ENCODE peak calls at places on chromosomes 12 and 14, in five cellular contexts. U is A549, L is K562, O is IMR-90, I is HepG2. M is an unnamed sample.
A peak's percentile ranks its signal among the peaks of the same experiment; 100 is the strongest.

GRCh38 chr12:109383240-109383639 is 35.5 kb downstream of the MYO1H start:
- DNase-seq in U (no peak), L (no peak), O (no peak), I (no peak), M (no peak)

GRCh38 chr12:100372846-100373245 is 16.0 kb downstream of the SLC17A8 start:
- DNase-seq in U (no peak), L (no peak), O (no peak), I (no peak), M (no peak)

GRCh38 chr12:10235761-10236631 is 23.3 kb downstream of the GABARAPL1 start:
- DNase-seq in U (peak; percentile 56), L (peak; percentile 41), O (peak; percentile 44), I (peak; percentile 17), M (no peak)

GRCh38 chr12:9334964-9335363 is 126.8 kb upstream of the PZP start:
- DNase-seq in U (no peak), L (no peak), O (no peak), I (no peak), M (no peak)

GRCh38 chr14:61397607-61398006 is 76.2 kb downstream of the PRKCH start:
- DNase-seq in U (no peak), L (no peak), O (no peak), I (no peak), M (no peak)

GRCh38 chr14:26856832-26857508 is 259.1 kb upstream of the NOVA1 start:
- DNase-seq in U (no peak), L (no peak), O (no peak), I (no peak), M (no peak)

GRCh38 chr12:116717466-116718457 is 20.1 kb downstream of the SPRING1 start:
- DNase-seq in U (no peak), L (no peak), O (peak; percentile 56), I (no peak), M (no peak)

GRCh38 chr12:92467886-92468285 is 234.9 kb upstream of the PLEKHG7 start:
- DNase-seq in U (peak; percentile 13), L (peak; percentile 70), O (peak; percentile 46), I (no peak), M (no peak)

GRCh38 chr14:75430106-75430505 is 2.3 kb downstream of the JDP2 start:
- DNase-seq in U (no peak), L (no peak), O (peak; percentile 59), I (no peak), M (no peak)

GRCh38 chr14:100784523-100785337 is 41.2 kb upstream of the MEG3 start:
- DNase-seq in U (no peak), L (no peak), O (no peak), I (no peak), M (no peak)

GRCh38 chr12:113019045-113019444 is 37.5 kb upstream of the DTX1 start:
- DNase-seq in U (no peak), L (no peak), O (no peak), I (no peak), M (no peak)

GRCh38 chr12:127620956-127621355 is 646.0 kb upstream of the TMEM132C start:
- DNase-seq in U (no peak), L (no peak), O (no peak), I (no peak), M (no peak)

GRCh38 chr12:74382994-74383393 is 154.6 kb upstream of the ATXN7L3B start:
- DNase-seq in U (no peak), L (no peak), O (no peak), I (no peak), M (no peak)

DNA sequence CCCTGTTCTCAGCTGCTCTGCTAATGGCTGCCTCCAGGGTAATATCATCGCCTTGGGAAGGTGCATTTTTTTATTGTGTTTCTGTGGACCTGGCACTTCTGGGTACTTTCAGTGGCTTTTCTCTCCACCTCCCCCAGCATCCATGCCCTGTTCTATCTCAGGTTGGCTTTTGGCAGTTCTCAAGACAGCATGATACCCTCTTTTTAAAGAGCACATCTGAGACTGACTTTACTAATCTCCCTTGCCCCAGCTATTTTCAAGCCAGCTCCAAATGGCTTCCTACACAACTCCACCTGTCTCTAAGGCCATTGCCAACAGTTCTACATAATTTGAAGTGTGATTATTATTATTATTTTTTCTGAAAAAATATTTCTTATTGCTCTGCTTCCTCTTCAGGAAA is 39.1 kb downstream of the CCDC175 start:
- DNase-seq in U (no peak), L (no peak), O (no peak), I (no peak), M (no peak)
- H3K4me2 ChIP-seq in U (no peak overlapping the region), L (no peak overlapping the region), O (no peak overlapping the region), I (no peak overlapping the region), M (no peak overlapping the region)

DNA sequence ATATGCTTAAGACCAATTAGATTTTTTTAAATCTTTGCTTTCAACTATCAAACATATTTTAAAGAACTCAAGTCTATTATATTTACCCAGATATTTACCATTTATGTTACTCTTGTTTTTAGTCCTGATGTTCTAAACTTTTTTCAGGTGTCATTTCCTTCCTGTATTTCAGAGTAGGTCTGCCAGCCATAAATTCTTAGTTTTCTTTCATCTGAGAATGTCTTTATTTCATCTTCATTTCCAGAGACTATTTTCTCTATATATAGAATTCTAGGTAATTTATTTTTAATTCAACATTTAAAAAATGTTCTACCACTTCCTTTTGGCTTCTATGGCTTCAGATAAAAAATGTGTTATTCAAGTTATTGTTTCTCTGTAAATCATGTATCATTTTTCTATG is 218.2 kb upstream of the AMIGO2 start:
- DNase-seq in U (no peak), L (no peak), O (no peak), I (no peak), M (no peak)
- TF ChIP-seq BHLHE40 in U (no peak), L (no peak), O (no peak), I (no peak), M (no peak)

DNA sequence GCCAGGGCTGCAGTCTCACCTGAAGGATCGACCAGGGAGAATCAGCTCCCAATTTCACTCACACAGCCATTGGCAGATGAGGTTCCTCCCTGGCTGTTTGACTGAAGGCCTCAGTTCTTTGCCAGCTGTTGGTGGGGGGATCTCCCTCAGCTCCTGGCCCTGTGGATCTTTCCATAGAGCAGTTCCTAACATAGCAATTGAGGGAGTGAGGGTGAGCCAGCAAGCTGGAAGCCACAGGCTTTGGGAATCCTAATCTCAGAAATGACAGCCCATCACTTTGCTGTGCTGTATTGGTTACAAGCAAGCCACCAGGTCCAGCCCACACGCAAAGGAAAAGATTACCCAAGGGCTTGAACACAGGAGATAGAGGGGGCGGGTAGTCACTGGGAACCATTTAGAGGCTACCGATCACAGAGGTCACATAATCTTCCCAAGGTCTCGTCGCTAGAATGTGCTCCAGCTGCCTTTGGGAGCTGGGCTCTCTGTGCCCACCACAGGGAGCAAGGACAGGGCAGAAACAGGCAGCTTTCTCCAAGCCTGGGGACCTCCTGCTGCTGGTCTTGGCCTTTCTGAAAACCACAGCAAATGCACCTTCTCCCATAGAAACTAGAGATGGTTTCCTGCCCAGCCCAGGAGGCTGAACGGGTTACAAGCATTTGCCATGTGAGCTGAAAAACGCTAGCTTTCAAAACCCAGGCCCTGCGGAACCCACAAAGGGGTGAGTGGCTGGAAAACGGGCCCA is 4.6 kb upstream of the OTUB2 start:
- DNase-seq in U (no peak), L (no peak), O (no peak), I (peak; percentile 42), M (no peak)
- H3K4me2 ChIP-seq in U (no peak overlapping the region), L (no peak overlapping the region), O (no peak overlapping the region), I (peak overlapping the region; percentile 97), M (peak overlapping the region; percentile 7)

GRCh38 chr12:62714409-62715075 is 220.4 kb downstream of the PPM1H start:
- DNase-seq in U (no peak), L (no peak), O (no peak), I (no peak), M (no peak)
- TF ChIP-seq BHLHE40 in U (no peak), L (no peak), O (no peak), I (no peak), M (no peak)

GRCh38 chr12:11941601-11942360 is 129.0 kb upstream of the BCL2L14 start:
- DNase-seq in U (no peak), L (no peak), O (peak; percentile 81), I (no peak), M (no peak)
- H3K4me2 ChIP-seq in U (no peak overlapping the region), L (no peak overlapping the region), O (no peak overlapping the region), I (no peak overlapping the region), M (no peak overlapping the region)

GRCh38 chr12:31300783-31301182 is 25.2 kb downstream of the SINHCAF start:
- DNase-seq in U (no peak), L (no peak), O (no peak), I (no peak), M (no peak)
- TF ChIP-seq BHLHE40 in U (no peak), L (no peak), O (no peak), I (no peak), M (no peak)

GRCh38 chr14:43877351-43877900 is 629.7 kb downstream of the FSCB start:
- DNase-seq in U (no peak), L (no peak), O (no peak), I (no peak), M (no peak)
- H3K4me2 ChIP-seq in U (no peak overlapping the region), L (no peak overlapping the region), O (no peak overlapping the region), I (peak overlapping the region; percentile 0), M (no peak overlapping the region)

GRCh38 chr12:89383235-89384049 is 31.1 kb upstream of the DUSP6 start:
- DNase-seq in U (no peak), L (no peak), O (peak; percentile 47), I (peak; percentile 89), M (no peak)
- TF ChIP-seq BHLHE40 in U (no peak), L (no peak), O (no peak), I (no peak), M (no peak)

GRCh38 chr12:52944683-52945388 is 4.1 kb upstream of the KRT18 start:
- DNase-seq in U (no peak), L (no peak), O (no peak), I (no peak), M (no peak)
- H3K4me2 ChIP-seq in U (peak overlapping the region; percentile 93), L (no peak overlapping the region), O (no peak overlapping the region), I (peak overlapping the region; percentile 88), M (no peak overlapping the region)